ENCODE peak calls at places on chromosome 10, in four cellular contexts. L, J, G and O are unnamed samples.
A peak's percentile ranks its signal among the peaks of the same experiment; 100 is the strongest.

GRCh38 chr10:109587366-109587765 is 335.9 kb downstream of the XPNPEP1 start:
- DNase-seq in J (no peak), L (no peak), G (no peak), O (no peak)

GRCh38 chr10:22959950-22960349 is 32.1 kb downstream of the ARMC3 start:
- DNase-seq in L (peak; percentile 16), G (no peak), J (no peak), O (no peak)

GRCh38 chr10:53490553-53490952 is 718.0 kb upstream of the MBL2 start:
- DNase-seq in G (no peak), J (no peak), L (no peak), O (no peak)

GRCh38 chr10:31158000-31158658 is 126.5 kb upstream of the ZNF438 start:
- DNase-seq in L (no peak), G (no peak), J (no peak), O (no peak)

GRCh38 chr10:112852308-112852707 is 97.7 kb upstream of the TCF7L2 start:
- DNase-seq in L (no peak), J (no peak), G (no peak), O (no peak)

GRCh38 chr10:114370993-114371392 is 33.3 kb downstream of the AFAP1L2 start:
- DNase-seq in G (no peak), L (no peak), J (no peak), O (no peak)

GRCh38 chr10:15146366-15146765 is 22.1 kb downstream of the NMT2 start:
- DNase-seq in G (no peak), L (no peak), J (no peak), O (no peak)

GRCh38 chr10:130787821-130788220 is 523.7 kb downstream of the TCERG1L start:
- DNase-seq in G (no peak), L (no peak), J (no peak), O (no peak)

GRCh38 chr10:110827410-110827809 is 44.3 kb upstream of the PDCD4 start:
- DNase-seq in L (peak; percentile 24), J (no peak), G (no peak), O (no peak)

GRCh38 chr10:69092959-69093850 is 5.3 kb downstream of the SRGN start:
- DNase-seq in L (peak; percentile 79), J (peak; percentile 84), G (peak; percentile 69), O (peak; percentile 60)

GRCh38 chr10:56547163-56547562 is 186.1 kb upstream of the ZWINT start:
- DNase-seq in L (no peak), J (no peak), G (no peak), O (no peak)

GRCh38 chr10:60645928-60646433 is 132.3 kb upstream of the CDK1 start:
- DNase-seq in G (no peak), J (no peak), L (no peak), O (no peak)

GRCh38 chr10:129968937-129969527 is 5.0 kb upstream of the EBF3 start:
- DNase-seq in G (no peak), J (peak; percentile 93), L (peak; percentile 9), O (no peak)

GRCh38 chr10:43056568-43057011 is 20.3 kb upstream of the RET start:
- DNase-seq in L (no peak), J (no peak), G (no peak), O (no peak)

GRCh38 chr10:14653271-14654161 is 121.2 kb downstream of the FAM107B start:
- DNase-seq in G (no peak), J (no peak), L (no peak), O (no peak)

GRCh38 chr10:69459101-69459805 is 8.0 kb downstream of the TSPAN15 start:
- DNase-seq in J (no peak), L (no peak), G (no peak), O (no peak)

GRCh38 chr10:67784584-67784983 is 53.4 kb downstream of the DNAJC12 start:
- DNase-seq in G (no peak), L (no peak), J (no peak), O (no peak)

GRCh38 chr10:69481280-69481679 is 30.0 kb downstream of the TSPAN15 start:
- DNase-seq in J (no peak), G (no peak), L (no peak), O (no peak)

GRCh38 chr10:102515724-102516123 is 12.0 kb downstream of the SUFU start:
- DNase-seq in J (no peak), L (no peak), G (no peak), O (no peak)

GRCh38 chr10:129853236-129853946 is 110.7 kb downstream of the EBF3 start:
- DNase-seq in J (no peak), G (no peak), L (peak; percentile 25), O (no peak)

GRCh38 chr10:111093741-111094380 is 17.0 kb downstream of the ADRA2A start:
- DNase-seq in L (no peak), G (no peak), J (no peak), O (no peak)

GRCh38 chr10:64023926-64024465 is 502.8 kb downstream of the REEP3 start:
- DNase-seq in G (no peak), J (no peak), L (no peak), O (no peak)

GRCh38 chr10:71605263-71605962 is 114.2 kb downstream of the C10orf105 start:
- DNase-seq in L (no peak), G (no peak), J (no peak), O (no peak)

GRCh38 chr10:101902032-101902799 is 58.6 kb upstream of the KCNIP2 start:
- DNase-seq in L (no peak), J (no peak), G (peak; percentile 77), O (peak; percentile 23)

GRCh38 chr10:110151467-110151866 is 55.9 kb upstream of the MXI1 start:
- DNase-seq in J (peak; percentile 43), L (no peak), G (no peak), O (no peak)

GRCh38 chr10:133100706-133101463 is 13.2 kb downstream of the ADGRA1 start:
- DNase-seq in G (no peak), L (no peak), J (peak; percentile 94), O (peak; percentile 90)

GRCh38 chr10:133336131-133337078 is at the start of gene CALY:
- DNase-seq in J (peak; percentile 77), L (no peak), G (no peak), O (no peak)

GRCh38 chr10:75771606-75772005 is 340.2 kb downstream of the LRMDA start:
- DNase-seq in G (no peak), L (no peak), J (no peak), O (no peak)

GRCh38 chr10:75773139-75773801 is 341.8 kb downstream of the LRMDA start:
- DNase-seq in J (no peak), L (peak; percentile 92), G (no peak), O (no peak)

GRCh38 chr10:75772153-75772887 is 340.9 kb downstream of the LRMDA start:
- DNase-seq in L (no peak), G (no peak), J (no peak), O (no peak)

GRCh38 chr10:75773813-75774547 is 342.6 kb downstream of the LRMDA start:
- DNase-seq in L (no peak), J (no peak), G (no peak), O (no peak)

DNA sequence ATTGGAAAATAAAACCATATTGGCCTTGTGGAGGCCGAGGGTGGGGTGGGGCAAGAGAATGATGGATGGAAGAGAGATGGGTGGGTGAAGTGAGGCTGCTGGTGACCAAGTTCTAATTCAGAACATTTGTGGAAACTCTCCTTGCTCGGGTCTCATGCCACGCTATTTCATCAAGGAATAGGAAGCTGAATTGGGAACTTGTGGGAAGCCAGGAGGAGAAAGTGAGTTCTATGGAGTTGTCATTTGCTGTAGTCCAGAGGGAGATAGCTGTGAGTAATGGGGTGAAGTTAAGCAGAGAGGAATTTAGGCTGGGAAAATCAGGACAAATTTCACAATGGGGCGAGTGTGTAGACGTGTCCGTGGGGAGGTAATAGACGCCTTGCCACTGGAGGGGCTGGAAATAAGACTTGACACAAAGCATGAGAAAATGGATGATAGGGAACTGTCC is 339.2 kb downstream of the LRMDA start:
- DNase-seq in J (no peak), L (no peak), G (no peak), O (no peak)
- TF ChIP-seq YY1 in J (no peak), L (no peak), G (no peak), O (no peak)

GRCh38 chr10:119473715-119474230 is 68.7 kb downstream of the RGS10 start:
- DNase-seq in L (no peak), J (no peak), G (no peak), O (no peak)

GRCh38 chr10:119469325-119469707 is 73.2 kb downstream of the RGS10 start:
- DNase-seq in L (no peak), J (no peak), G (no peak), O (no peak)

GRCh38 chr10:119468542-119469324 is 73.8 kb downstream of the RGS10 start:
- DNase-seq in J (no peak), L (no peak), G (no peak), O (no peak)

GRCh38 chr10:119469846-119470245 is 72.7 kb downstream of the RGS10 start:
- DNase-seq in J (no peak), G (no peak), L (no peak), O (no peak)

DNA sequence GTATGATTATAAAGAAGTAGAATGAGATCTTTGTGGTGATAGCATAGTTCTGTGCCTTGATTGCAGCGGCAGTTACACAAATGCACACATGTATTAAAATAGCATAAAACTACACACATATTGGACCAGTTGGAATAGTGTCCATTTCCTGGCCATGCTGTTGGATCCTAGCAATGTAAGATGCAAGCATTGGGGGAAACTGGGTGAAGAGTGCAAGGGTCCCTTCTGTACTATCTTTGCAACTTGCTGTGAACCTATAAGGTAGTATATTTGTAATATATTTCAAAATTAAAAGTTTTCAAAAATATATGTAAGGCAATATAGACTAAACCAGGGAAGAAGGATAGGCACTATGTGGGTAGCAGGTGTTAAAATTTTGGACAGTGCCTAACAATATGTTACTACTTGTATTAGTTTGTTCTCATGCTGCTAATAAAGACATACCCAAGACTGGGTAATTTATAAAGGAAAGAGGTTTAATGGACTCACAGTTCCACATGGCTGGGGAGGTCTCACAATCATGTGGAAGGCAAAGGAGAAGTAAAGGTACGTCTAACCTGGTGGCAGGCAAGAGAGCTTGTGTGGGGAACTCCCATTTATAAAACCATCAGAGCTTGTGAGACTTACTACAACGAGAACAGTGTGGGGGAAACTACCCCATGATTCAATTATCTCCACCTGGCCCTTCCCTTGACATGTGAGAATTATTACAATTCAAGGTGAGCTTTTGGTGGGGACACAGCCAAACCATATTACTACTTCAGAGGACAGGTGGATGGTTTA is 71.4 kb downstream of the RGS10 start:
- DNase-seq in G (no peak), L (no peak), J (no peak), O (no peak)
- TF ChIP-seq SUZ12 in G (no peak), L (no peak), J (no peak), O (no peak)

GRCh38 chr10:49062229-49062628 is 53.1 kb downstream of the VSTM4 start:
- DNase-seq in J (no peak), L (no peak), G (no peak), O (no peak)
- TF ChIP-seq ZNF274 in J (no peak), L (no peak), G (no peak), O (no peak)

DNA sequence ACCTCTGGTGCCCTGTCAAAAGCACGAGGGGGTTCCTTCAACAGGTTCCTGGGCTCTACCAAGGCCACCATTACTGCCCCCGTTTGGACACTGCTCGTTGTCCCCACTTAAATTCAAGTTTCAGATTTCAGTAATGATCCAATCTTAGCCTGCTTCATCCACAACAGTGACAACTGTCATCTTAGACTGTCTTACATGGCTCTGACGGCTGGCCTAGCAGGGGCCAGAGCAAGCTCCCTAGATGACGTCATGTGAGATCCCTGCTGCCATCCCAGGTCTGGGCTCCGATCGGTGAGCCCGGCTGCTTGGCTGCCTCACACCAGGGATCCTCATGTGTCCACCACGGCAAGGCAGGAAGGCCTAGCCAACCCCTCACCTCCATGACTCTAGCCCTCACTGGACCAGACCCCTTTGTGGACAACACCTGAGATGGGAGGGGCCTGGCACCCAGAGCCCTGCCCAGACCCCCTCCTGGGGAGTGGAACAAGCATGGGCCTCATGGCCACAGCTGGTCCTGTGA is 82.5 kb downstream of the FAM53B start:
- DNase-seq in L (no peak), J (no peak), G (no peak), O (no peak)
- TF ChIP-seq YY1 in L (no peak), J (no peak), G (no peak), O (no peak)

GRCh38 chr10:80585812-80586211 is 48.1 kb downstream of the SH2D4B start:
- DNase-seq in G (no peak), J (peak; percentile 39), L (no peak), O (no peak)
- TF ChIP-seq SUZ12 in G (no peak), J (no peak), L (no peak), O (no peak)